ENCODE peak calls at places on chromosomes 7 and 10, in seven cellular contexts. S is NCI-H1105 treated with DMSO at 0.1 percent for 48 hours, J is colonic mucosa, V is cardiac muscle cell, L is NCI-H524, Y is lower leg skin, A is nephron progenitor cell. K is an unnamed sample.

GRCh38 chr10:133009218-133009954 is 67.0 kb upstream of the CFAP46 start:
- DNase-seq in J (peak), Y (peak), S (no peak), A (no peak), V (peak), L (no peak), K (no peak)

GRCh38 chr7:108292541-108292940 is 162.4 kb upstream of the LAMB4 start:
- DNase-seq in V (no peak), J (no peak), S (no peak), A (no peak), L (no peak), Y (no peak), K (no peak)

GRCh38 chr7:1229334-1229935 is 3.2 kb upstream of the UNCX start:
- DNase-seq in S (no peak), Y (no peak), V (peak), A (peak), L (no peak), J (no peak), K (no peak)

GRCh38 chr10:103761075-103761920 is 94.1 kb downstream of the SH3PXD2A start:
- DNase-seq in S (peak), A (no peak), J (no peak), L (no peak), Y (no peak), V (no peak), K (peak)

GRCh38 chr7:156560075-156560474 is 80.5 kb upstream of the RNF32 start:
- DNase-seq in J (peak), Y (no peak), V (no peak), S (no peak), L (no peak), A (no peak), K (no peak)

GRCh38 chr10:79936625-79937255 is 12.2 kb downstream of the SFTPD start:
- DNase-seq in L (no peak), Y (no peak), J (no peak), S (no peak), A (no peak), V (no peak), K (no peak)

GRCh38 chr7:124724516-124725192 is 40.9 kb downstream of the GPR37 start:
- DNase-seq in A (no peak), V (no peak), Y (no peak), J (no peak), S (no peak), L (no peak), K (no peak)

GRCh38 chr10:31204090-31204489 is 114.9 kb upstream of the ZEB1 start:
- DNase-seq in L (no peak), Y (no peak), J (no peak), A (no peak), S (no peak), V (peak), K (no peak)

GRCh38 chr10:111856631-111857030 is 326.9 kb downstream of the GPAM start:
- DNase-seq in J (no peak), V (peak), Y (no peak), A (no peak), L (no peak), S (no peak), K (no peak)

GRCh38 chr7:104271948-104272347 is 56.5 kb upstream of the LHFPL3 start:
- DNase-seq in Y (no peak), S (no peak), J (no peak), A (no peak), L (no peak), V (no peak), K (no peak)

GRCh38 chr10:43250925-43251663 is 15.8 kb downstream of the RASGEF1A start:
- DNase-seq in V (no peak), S (no peak), L (no peak), A (peak), J (peak), Y (peak), K (no peak)

GRCh38 chr7:151274936-151275812 is 26.7 kb upstream of the SMARCD3 start:
- DNase-seq in J (no peak), S (no peak), V (no peak), Y (no peak), A (no peak), L (no peak), K (no peak)

GRCh38 chr10:66929375-66929774 is 3.5 kb downstream of the LRRTM3 start:
- DNase-seq in S (no peak), J (no peak), V (no peak), L (no peak), Y (no peak), A (no peak), K (no peak)

GRCh38 chr7:39683216-39683845 is 60.0 kb downstream of the RALA start:
- DNase-seq in J (no peak), V (no peak), Y (no peak), A (no peak), L (peak), S (no peak), K (no peak)

GRCh38 chr7:141679014-141679413 is 23.0 kb downstream of the DENND11 start:
- DNase-seq in L (no peak), Y (no peak), V (no peak), J (no peak), A (no peak), S (no peak), K (no peak)

GRCh38 chr10:97498841-97499560 is at the start of gene UBTD1:
- DNase-seq in S (no peak), J (peak), A (no peak), L (no peak), V (peak), Y (peak), K (peak)

GRCh38 chr10:17779761-17780160 is 27.8 kb downstream of the TMEM236 start:
- DNase-seq in V (no peak), J (no peak), Y (no peak), A (no peak), S (peak), L (no peak), K (no peak)

GRCh38 chr10:46097576-46098317 is 51.7 kb upstream of the MSMB start:
- DNase-seq in J (no peak), L (no peak), V (no peak), A (no peak), Y (no peak), S (no peak), K (no peak)

GRCh38 chr7:111090834-111091233 is at the start of gene LRRN3:
- DNase-seq in J (no peak), V (peak), A (peak), S (peak), L (peak), Y (no peak), K (peak)

GRCh38 chr10:618229-618989 is 71.1 kb downstream of the DIP2C start:
- DNase-seq in A (no peak), Y (no peak), S (no peak), J (no peak), V (peak), L (no peak), K (no peak)

GRCh38 chr10:79084012-79084971 is 15.5 kb downstream of the ZMIZ1 start:
- DNase-seq in Y (peak), A (no peak), L (no peak), J (peak), V (no peak), S (peak), K (no peak)

GRCh38 chr10:92699518-92700272 is 9.9 kb downstream of the HHEX start:
- DNase-seq in S (no peak), V (peak), L (no peak), Y (peak), J (peak), A (peak), K (no peak)

GRCh38 chr7:5223646-5224340 is 33.8 kb downstream of the WIPI2 start:
- DNase-seq in S (no peak), L (no peak), A (no peak), V (no peak), Y (no peak), J (no peak), K (no peak)

K was measured in NCI-H748 treated with DMSO at 0.1 percent for 48 hours.